ENCODE peak calls at places on chromosomes 13 and 19, in four cellular contexts. One of them, this sample, is unnamed.

GRCh38 chr19:45772130-45772880 is 3.3 kb upstream of the SIX5 start:
- DNase-seq in GM23338: no peak
- DNase-seq in breast epithelium: no peak
- DNase-seq in sigmoid colon: peak; percentile 69
- DNase-seq in this sample: no peak

GRCh38 chr13:70814684-70815083 is 706.4 kb upstream of the KLHL1 start:
- DNase-seq in GM23338: no peak
- DNase-seq in breast epithelium: no peak
- DNase-seq in sigmoid colon: no peak
- DNase-seq in this sample: no peak

GRCh38 chr19:2534374-2535050 is 58.6 kb downstream of the GADD45B start:
- DNase-seq in GM23338: no peak
- DNase-seq in breast epithelium: no peak
- DNase-seq in sigmoid colon: no peak
- DNase-seq in this sample: no peak

GRCh38 chr13:37492061-37492460 is 106.5 kb downstream of the POSTN start:
- DNase-seq in GM23338: no peak
- DNase-seq in breast epithelium: no peak
- DNase-seq in sigmoid colon: no peak
- DNase-seq in this sample: no peak

GRCh38 chr13:98890186-98890585 is 87.7 kb downstream of the DOCK9 start:
- DNase-seq in GM23338: no peak
- DNase-seq in breast epithelium: no peak
- DNase-seq in sigmoid colon: peak; percentile 73
- DNase-seq in this sample: no peak

GRCh38 chr19:48111280-48111679 is 663 bp upstream of the PLA2G4C start:
- DNase-seq in GM23338: peak; percentile 45
- DNase-seq in breast epithelium: no peak
- DNase-seq in sigmoid colon: no peak
- DNase-seq in this sample: no peak

GRCh38 chr19:14147797-14148605 is 11.6 kb upstream of the ASF1B start:
- DNase-seq in GM23338: peak; percentile 75
- DNase-seq in breast epithelium: peak; percentile 68
- DNase-seq in sigmoid colon: peak; percentile 91
- DNase-seq in this sample: no peak

GRCh38 chr19:2240881-2241760 is 4.5 kb downstream of the SF3A2 start:
- DNase-seq in GM23338: no peak
- DNase-seq in breast epithelium: no peak
- DNase-seq in sigmoid colon: no peak
- DNase-seq in this sample: no peak

GRCh38 chr13:95535243-95535642 is 17.3 kb upstream of the CLDN10 start:
- DNase-seq in GM23338: no peak
- DNase-seq in breast epithelium: no peak
- DNase-seq in sigmoid colon: no peak
- DNase-seq in this sample: no peak

GRCh38 chr13:112842931-112843391 is 126.1 kb upstream of the MCF2L start:
- DNase-seq in GM23338: no peak
- DNase-seq in breast epithelium: no peak
- DNase-seq in sigmoid colon: no peak
- DNase-seq in this sample: no peak

GRCh38 chr19:10007811-10008211 is 2.5 kb downstream of the COL5A3 start:
- DNase-seq in GM23338: no peak
- DNase-seq in breast epithelium: no peak
- DNase-seq in sigmoid colon: peak; percentile 83
- DNase-seq in this sample: no peak

GRCh38 chr19:53047379-53047778 is 2.8 kb downstream of the ERVV-2 start:
- DNase-seq in GM23338: no peak
- DNase-seq in breast epithelium: no peak
- DNase-seq in sigmoid colon: no peak
- DNase-seq in this sample: no peak

GRCh38 chr13:35333157-35333556 is 143.3 kb downstream of the MAB21L1 start:
- DNase-seq in GM23338: no peak
- DNase-seq in breast epithelium: no peak
- DNase-seq in sigmoid colon: no peak
- DNase-seq in this sample: no peak

DNA sequence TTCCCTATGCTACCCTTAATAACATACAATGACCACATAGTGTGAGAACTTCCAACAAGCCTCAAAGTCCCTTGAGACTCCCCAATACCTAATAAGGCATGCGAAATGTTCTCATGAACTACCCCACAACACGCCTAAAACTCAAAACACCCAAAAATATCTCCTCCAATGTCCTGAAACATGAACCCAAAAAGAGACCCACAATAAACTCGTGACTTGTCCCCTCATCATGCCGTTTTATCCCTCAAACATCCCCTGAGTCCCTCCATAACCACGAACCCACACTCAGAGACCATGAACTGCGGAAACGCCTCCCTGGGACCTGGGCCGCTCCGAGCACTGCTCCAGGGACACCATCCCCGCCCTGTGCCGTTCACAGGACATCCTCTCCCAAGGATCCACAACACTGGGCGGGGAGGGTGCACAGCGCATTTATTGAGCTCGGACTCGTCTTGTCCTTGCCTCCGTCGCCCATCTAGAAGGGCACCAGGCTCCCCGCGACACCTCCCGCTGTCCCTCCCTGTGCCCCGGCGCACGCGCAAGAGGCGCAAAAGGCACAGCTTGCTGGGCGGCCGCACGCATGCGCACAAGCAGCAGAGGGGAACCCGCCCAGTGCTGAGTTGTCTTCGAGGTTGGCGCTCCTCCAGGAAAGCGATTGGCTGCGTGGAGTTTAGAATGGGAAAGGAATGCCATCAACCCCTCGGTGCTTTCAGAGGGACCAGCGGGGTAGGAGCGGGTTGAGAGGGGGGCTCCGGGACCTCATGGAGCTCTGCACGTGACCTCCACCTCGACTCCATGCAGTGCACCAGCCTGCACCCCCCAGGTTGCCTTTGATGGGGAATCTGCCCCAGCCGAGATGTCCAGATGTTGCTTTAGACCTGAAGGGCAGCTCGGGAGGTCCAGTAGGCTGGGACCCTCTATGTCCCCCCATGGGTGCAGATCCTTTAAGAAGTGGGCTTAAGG is 8.8 kb downstream of the FXYD3 start:
- DNase-seq in GM23338: peak; percentile 64
- DNase-seq in breast epithelium: peak; percentile 94
- DNase-seq in sigmoid colon: peak; percentile 97
- DNase-seq in this sample: peak; percentile 97
- TF ChIP-seq POLR2AphosphoS5 in GM23338: peak; percentile 62
- TF ChIP-seq POLR2AphosphoS5 in breast epithelium: peak; percentile 75
- TF ChIP-seq POLR2AphosphoS5 in sigmoid colon: peak; percentile 98
- TF ChIP-seq POLR2AphosphoS5 in this sample: peak; percentile 100

DNA sequence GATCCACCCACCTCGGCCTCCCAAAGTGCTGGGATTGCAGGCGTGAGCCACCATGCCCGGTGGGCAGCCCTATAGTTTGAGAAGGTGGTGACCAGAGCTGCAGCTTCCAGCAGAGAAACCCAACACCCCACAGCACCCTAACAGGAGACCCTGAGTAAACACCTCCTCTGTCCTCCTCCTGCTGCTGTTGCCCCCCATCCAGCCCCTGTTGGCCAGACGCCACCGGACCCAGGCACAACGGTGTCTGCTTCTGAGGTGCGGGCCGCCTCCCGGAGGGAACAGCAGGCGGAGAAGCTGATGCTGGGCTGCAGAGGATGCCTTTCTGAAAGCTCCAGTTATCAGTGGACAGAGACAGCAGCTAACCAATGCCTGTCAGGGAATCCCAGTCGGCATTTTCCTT is 175.5 kb downstream of the COL4A1 start:
- DNase-seq in GM23338: no peak
- DNase-seq in breast epithelium: no peak
- DNase-seq in sigmoid colon: peak; percentile 57
- DNase-seq in this sample: no peak
- H3K4me1 ChIP-seq in GM23338: peaks cover 34% of the 10 kb centered on the region
- H3K4me1 ChIP-seq in breast epithelium: no peaks in the 10 kb centered on the region
- H3K4me1 ChIP-seq in sigmoid colon: peaks cover 11% of the 10 kb centered on the region
- H3K4me1 ChIP-seq in this sample: peaks cover 11% of the 10 kb centered on the region

GRCh38 chr19:55590621-55591020 is 8.7 kb downstream of the FIZ1 start:
- DNase-seq in GM23338: peak; percentile 84
- DNase-seq in breast epithelium: no peak
- DNase-seq in sigmoid colon: no peak
- DNase-seq in this sample: no peak

GRCh38 chr19:55590109-55590508 is 9.2 kb downstream of the FIZ1 start:
- DNase-seq in GM23338: no peak
- DNase-seq in breast epithelium: no peak
- DNase-seq in sigmoid colon: no peak
- DNase-seq in this sample: no peak

GRCh38 chr19:55593096-55593772 is 6.1 kb downstream of the FIZ1 start:
- DNase-seq in GM23338: peak; percentile 88
- DNase-seq in breast epithelium: no peak
- DNase-seq in sigmoid colon: no peak
- DNase-seq in this sample: no peak

GRCh38 chr19:55592391-55593090 is 6.8 kb downstream of the FIZ1 start:
- DNase-seq in GM23338: peak; percentile 66
- DNase-seq in breast epithelium: no peak
- DNase-seq in sigmoid colon: no peak
- DNase-seq in this sample: no peak

GRCh38 chr19:55591555-55591954 is 7.8 kb downstream of the FIZ1 start:
- DNase-seq in GM23338: peak; percentile 79
- DNase-seq in breast epithelium: no peak
- DNase-seq in sigmoid colon: no peak
- DNase-seq in this sample: no peak
- TF ChIP-seq POLR2AphosphoS5 in GM23338: no peak
- TF ChIP-seq POLR2AphosphoS5 in breast epithelium: no peak
- TF ChIP-seq POLR2AphosphoS5 in sigmoid colon: no peak
- TF ChIP-seq POLR2AphosphoS5 in this sample: no peak

GRCh38 chr13:40558656-40559055 is 107.8 kb downstream of the FOXO1 start:
- DNase-seq in GM23338: no peak
- DNase-seq in breast epithelium: no peak
- DNase-seq in sigmoid colon: no peak
- DNase-seq in this sample: no peak

GRCh38 chr13:40552895-40553294 is 113.5 kb downstream of the FOXO1 start:
- DNase-seq in GM23338: no peak
- DNase-seq in breast epithelium: no peak
- DNase-seq in sigmoid colon: no peak
- DNase-seq in this sample: no peak

GRCh38 chr13:40550130-40550529 is 116.3 kb downstream of the FOXO1 start:
- DNase-seq in GM23338: no peak
- DNase-seq in breast epithelium: no peak
- DNase-seq in sigmoid colon: no peak
- DNase-seq in this sample: peak; percentile 47

GRCh38 chr13:40549500-40550094 is 116.8 kb downstream of the FOXO1 start:
- DNase-seq in GM23338: no peak
- DNase-seq in breast epithelium: no peak
- DNase-seq in sigmoid colon: peak; percentile 73
- DNase-seq in this sample: peak; percentile 70

DNA sequence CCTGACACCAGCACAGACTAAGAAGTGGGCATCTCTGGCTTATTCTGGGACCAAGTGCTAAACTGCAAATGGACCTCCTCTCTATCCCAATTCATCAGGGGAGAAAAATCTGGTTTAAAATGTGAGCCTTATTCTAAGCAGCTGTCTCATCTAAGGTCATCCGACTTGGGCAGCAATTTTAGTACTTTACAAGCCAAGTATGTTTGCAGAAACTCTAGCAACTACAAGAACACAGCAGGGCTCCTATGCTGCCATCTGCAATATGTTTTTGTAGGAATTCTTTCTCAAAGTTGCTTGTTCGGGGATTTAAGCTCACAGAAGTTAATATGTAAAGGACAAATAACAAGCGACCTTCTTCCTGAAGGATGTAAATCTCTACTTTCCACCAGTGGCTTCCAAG is 113.1 kb downstream of the FOXO1 start:
- DNase-seq in GM23338: no peak
- DNase-seq in breast epithelium: no peak
- DNase-seq in sigmoid colon: no peak
- DNase-seq in this sample: no peak
- H3K4me1 ChIP-seq in GM23338: peaks cover 26% of the 10 kb centered on the region
- H3K4me1 ChIP-seq in breast epithelium: no peaks in the 10 kb centered on the region
- H3K4me1 ChIP-seq in sigmoid colon: peaks cover 4% of the 10 kb centered on the region
- H3K4me1 ChIP-seq in this sample: peaks cover 33% of the 10 kb centered on the region

GRCh38 chr19:5691930-5692784 is 2.1 kb downstream of the RPL36 start:
- DNase-seq in GM23338: peak; percentile 4
- DNase-seq in breast epithelium: no peak
- DNase-seq in sigmoid colon: peak; percentile 69
- DNase-seq in this sample: no peak
- TF ChIP-seq POLR2AphosphoS5 in GM23338: peak; percentile 25
- TF ChIP-seq POLR2AphosphoS5 in breast epithelium: no peak
- TF ChIP-seq POLR2AphosphoS5 in sigmoid colon: no peak
- TF ChIP-seq POLR2AphosphoS5 in this sample: no peak

This sample was measured in vagina.